ENCODE peak calls at places on chromosomes 16 and 17, in five cellular contexts. B, X, O, T and M are unnamed samples.
A peak's percentile ranks its signal among the peaks of the same experiment; 100 is the strongest.

GRCh38 chr17:72176902-72177660 is 56.3 kb downstream of the SOX9 start:
- DNase-seq in B (no peak), X (no peak), O (no peak), T (no peak), M (no peak)

GRCh38 chr16:67013823-67014640 is 14.9 kb upstream of the CBFB start:
- DNase-seq in B (no peak), X (peak; percentile 91), O (peak; percentile 82), T (no peak), M (peak; percentile 33)

GRCh38 chr17:74156878-74157277 is 46.6 kb upstream of the RPL38 start:
- DNase-seq in B (no peak), X (no peak), O (no peak), T (no peak), M (no peak)

GRCh38 chr17:6541886-6542285 is 14.5 kb downstream of the PITPNM3 start:
- DNase-seq in B (no peak), X (no peak), O (no peak), T (no peak), M (no peak)

GRCh38 chr17:17921192-17922082 is 50.8 kb downstream of the TOM1L2 start:
- DNase-seq in B (peak; percentile 89), X (no peak), O (peak; percentile 39), T (no peak), M (no peak)

GRCh38 chr16:24825696-24826095 is 20.1 kb upstream of the SLC5A11 start:
- DNase-seq in B (no peak), X (no peak), O (no peak), T (no peak), M (no peak)

GRCh38 chr17:68861602-68862001 is 93.6 kb downstream of the ABCA8 start:
- DNase-seq in B (no peak), X (no peak), O (no peak), T (no peak), M (no peak)

GRCh38 chr16:57591086-57591869 is 37.2 kb upstream of the ADGRG1 start:
- DNase-seq in B (peak; percentile 76), X (peak; percentile 81), O (peak; percentile 81), T (no peak), M (peak; percentile 75)

GRCh38 chr17:44902135-44902760 is 3.0 kb upstream of the EFTUD2 start:
- DNase-seq in B (no peak), X (no peak), O (no peak), T (no peak), M (no peak)

GRCh38 chr17:2547176-2547575 is 35.5 kb upstream of the METTL16 start:
- DNase-seq in B (no peak), X (peak; percentile 54), O (no peak), T (no peak), M (no peak)

GRCh38 chr16:26177438-26177837 is 485.7 kb downstream of the HS3ST4 start:
- DNase-seq in B (no peak), X (no peak), O (no peak), T (no peak), M (no peak)

GRCh38 chr17:40317880-40318834 is 9.2 kb downstream of the RARA start:
- DNase-seq in B (peak; percentile 88), X (peak; percentile 99), O (peak; percentile 99), T (peak; percentile 79), M (peak; percentile 98)

GRCh38 chr17:40320771-40321501 is 12.0 kb downstream of the RARA start:
- DNase-seq in B (no peak), X (no peak), O (peak; percentile 62), T (no peak), M (peak; percentile 98)

GRCh38 chr17:40319651-40320550 is 10.9 kb downstream of the RARA start:
- DNase-seq in B (no peak), X (peak; percentile 17), O (no peak), T (no peak), M (no peak)

GRCh38 chr17:40317345-40317873 is 8.4 kb downstream of the RARA start:
- DNase-seq in B (peak; percentile 46), X (peak; percentile 68), O (peak; percentile 68), T (no peak), M (peak; percentile 90)

DNA sequence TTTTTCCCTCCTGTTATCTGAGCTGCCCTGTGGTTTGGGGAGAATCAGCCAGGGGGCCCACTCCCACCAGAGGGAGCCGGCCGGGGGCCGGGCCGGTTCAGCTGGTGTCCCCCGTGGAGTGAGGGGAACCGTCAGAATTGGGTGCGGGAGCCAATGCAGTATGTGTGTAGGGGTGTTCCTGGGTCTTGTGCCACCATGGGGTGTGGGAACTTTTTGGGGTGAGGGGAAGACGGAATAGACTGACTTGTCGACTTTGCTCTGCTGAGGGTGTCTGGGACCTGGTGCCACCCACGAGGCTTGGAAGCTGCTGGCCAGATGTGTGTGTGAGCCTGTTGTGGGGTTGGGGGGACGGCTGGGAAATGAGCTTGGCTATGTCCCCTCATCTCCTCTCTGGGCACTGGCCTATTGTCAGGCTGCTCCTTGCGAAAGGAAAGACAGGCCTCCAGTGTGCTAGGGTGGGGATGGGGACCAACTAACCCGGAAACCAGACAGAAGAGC is 9.9 kb downstream of the RARA start:
- DNase-seq in B (no peak), X (peak; percentile 47), O (peak; percentile 53), T (no peak), M (no peak)
- TF ChIP-seq JUND in B (no peak), X (no peak), O (no peak), T (no peak), M (no peak)

DNA sequence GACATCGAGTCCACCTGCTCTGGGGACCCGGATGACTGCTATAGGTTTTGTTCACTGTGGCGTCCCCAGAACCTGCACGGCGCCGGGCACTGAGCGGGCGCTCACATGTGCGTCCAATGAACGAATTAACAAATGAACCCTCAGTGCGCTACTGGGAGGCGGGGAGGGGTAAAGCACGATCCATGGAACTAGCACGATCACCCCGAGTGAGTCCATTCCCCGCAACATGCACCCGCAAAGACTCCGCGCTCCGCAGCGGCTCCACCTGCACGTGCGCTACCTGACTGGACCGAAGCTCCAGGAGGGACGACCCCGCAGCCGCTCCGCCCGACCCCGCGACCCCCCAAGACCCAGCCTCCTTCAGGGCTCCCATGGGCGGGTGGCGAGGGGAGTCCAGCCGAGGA is 491 bp downstream of the TRAP1 start:
- DNase-seq in B (no peak), X (peak; percentile 69), O (no peak), T (no peak), M (peak; percentile 25)
- TF ChIP-seq JUND in B (no peak), X (no peak), O (no peak), T (no peak), M (no peak)

GRCh38 chr16:89129378-89129777 is 35.7 kb downstream of the ACSF3 start:
- DNase-seq in B (no peak), X (no peak), O (no peak), T (no peak), M (no peak)
- TF ChIP-seq JUND in B (no peak), X (no peak), O (no peak), T (no peak), M (no peak)

DNA sequence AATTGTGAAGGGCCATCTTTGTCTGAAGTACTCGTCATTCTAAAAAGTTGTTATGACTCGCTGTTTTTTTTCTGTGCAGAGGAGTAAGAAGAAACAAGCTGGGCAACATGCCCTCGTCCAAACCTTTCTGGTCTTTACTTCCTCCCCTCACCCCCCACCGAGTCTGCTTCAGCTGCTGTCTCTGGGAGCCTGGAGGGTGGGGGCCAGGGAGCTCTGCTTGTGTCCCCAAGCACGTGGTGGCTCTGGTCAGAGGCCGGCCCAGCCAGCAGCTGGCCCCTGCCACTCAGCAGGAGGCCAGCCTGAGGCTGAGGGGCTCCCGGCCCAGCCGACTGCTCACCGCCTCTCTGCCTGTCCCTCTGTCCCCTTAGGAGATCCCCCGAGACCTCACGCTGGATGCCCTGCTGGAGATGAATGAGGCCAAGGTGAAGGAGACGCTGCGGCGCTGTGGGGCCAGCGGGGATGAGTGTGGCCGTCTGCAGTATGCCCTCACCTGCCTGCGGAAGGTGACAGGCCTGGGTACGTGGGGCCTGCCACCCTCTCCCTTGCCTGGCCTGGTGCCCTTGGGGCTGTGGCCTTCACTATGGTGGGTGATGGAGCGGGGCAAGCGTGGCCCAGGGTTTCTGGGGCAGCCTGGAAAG is 53.7 kb upstream of the LGALS9 start:
- DNase-seq in B (no peak), X (peak; percentile 80), O (peak; percentile 54), T (no peak), M (no peak)
- TF ChIP-seq JUND in B (no peak), X (no peak), O (no peak), T (no peak), M (no peak)

GRCh38 chr17:83203472-83204221 is 124.2 kb downstream of the METRNL start:
- DNase-seq in B (no peak), X (no peak), O (no peak), T (no peak), M (no peak)
- TF ChIP-seq JUND in B (no peak), X (no peak), O (no peak), T (no peak), M (no peak)

GRCh38 chr16:53950677-53951076 is 246.7 kb downstream of the FTO start:
- DNase-seq in B (no peak), X (no peak), O (no peak), T (no peak), M (no peak)
- TF ChIP-seq JUND in B (no peak), X (no peak), O (no peak), T (no peak), M (no peak)